ENCODE peak calls at places on chromosomes 2 and 18, in six cellular contexts. D is IMR-90; C is SK-N-SH; K is CD4-positive, CD25-positive, alpha-beta regulatory T cell; X is heart left ventricle; L is MM.1S. Y is an unnamed sample.

GRCh38 chr18:72922895-72923294 is 55.1 kb upstream of the NETO1 start:
- DNase-seq in L (no peak), C (no peak), K (no peak), X (no peak), D (no peak), Y (no peak)

GRCh38 chr18:46917108-46917807 is at the start of the genes KATNAL2 and PIAS2:
- DNase-seq in X (peak; percentile 83), D (peak; percentile 58), L (peak; percentile 82), C (peak; percentile 97), K (peak; percentile 68), Y (peak; percentile 78)

GRCh38 chr18:45688113-45688512 is 35.9 kb upstream of the SLC14A1 start:
- DNase-seq in X (no peak), D (peak; percentile 48), L (no peak), K (no peak), C (no peak), Y (no peak)

GRCh38 chr2:193810533-193810932 is 1615.8 kb upstream of the TMEFF2 start:
- DNase-seq in C (no peak), D (no peak), K (no peak), X (no peak), L (peak; percentile 23), Y (no peak)

GRCh38 chr2:201795608-201796477 is 10.5 kb upstream of the CDK15 start:
- DNase-seq in K (no peak), X (no peak), L (peak; percentile 33), C (peak; percentile 77), D (peak; percentile 71), Y (no peak)

GRCh38 chr2:31433541-31433940 is 19.0 kb upstream of the XDH start:
- DNase-seq in C (no peak), L (no peak), D (no peak), K (no peak), X (no peak), Y (no peak)

GRCh38 chr2:216535454-216535995 is 36.9 kb downstream of the RPL37A start:
- DNase-seq in L (no peak), X (peak; percentile 79), K (no peak), C (no peak), D (peak; percentile 99), Y (peak; percentile 53)

GRCh38 chr2:28360742-28361293 is 31.8 kb upstream of the FOSL2 start:
- DNase-seq in C (no peak), D (peak; percentile 87), L (no peak), X (peak; percentile 73), K (no peak), Y (no peak)

GRCh38 chr2:199315299-199316179 is 142.2 kb downstream of the SATB2 start:
- DNase-seq in L (peak; percentile 41), K (no peak), C (no peak), X (no peak), D (peak; percentile 80), Y (no peak)

GRCh38 chr2:96907405-96908041 is 37.6 kb upstream of the SEMA4C start:
- DNase-seq in L (peak; percentile 2), D (peak; percentile 24), C (peak; percentile 79), X (peak; percentile 94), K (no peak), Y (peak; percentile 67)

GRCh38 chr2:21008014-21008789 is 35.7 kb downstream of the APOB start:
- DNase-seq in D (no peak), X (no peak), L (no peak), K (no peak), C (no peak), Y (no peak)

GRCh38 chr2:3595985-3596384 is 1.1 kb downstream of the COLEC11 start:
- DNase-seq in D (no peak), K (no peak), X (no peak), C (peak; percentile 55), L (no peak), Y (no peak)

GRCh38 chr2:98394595-98395153 is 48.4 kb downstream of the CNGA3 start:
- DNase-seq in L (no peak), K (no peak), C (no peak), D (peak; percentile 12), X (no peak), Y (no peak)

GRCh38 chr2:232088771-232089170 is 127.3 kb downstream of the DIS3L2 start:
- DNase-seq in X (no peak), L (no peak), D (no peak), K (no peak), C (no peak), Y (no peak)

GRCh38 chr2:173750332-173750731 is 214.8 kb downstream of the SP3 start:
- DNase-seq in X (peak; percentile 29), D (peak; percentile 25), C (no peak), K (no peak), L (no peak), Y (no peak)

GRCh38 chr2:179107737-179108136 is 57.8 kb upstream of the CCDC141 start:
- DNase-seq in C (no peak), K (no peak), D (peak; percentile 46), X (no peak), L (no peak), Y (peak; percentile 73)

GRCh38 chr2:216651370-216651881 is 18.2 kb downstream of the IGFBP2 start:
- DNase-seq in D (peak; percentile 87), L (no peak), K (no peak), C (no peak), X (no peak), Y (no peak)

GRCh38 chr2:112692914-112693313 is 27.9 kb upstream of the NT5DC4 start:
- DNase-seq in D (no peak), L (no peak), C (no peak), X (no peak), K (no peak), Y (no peak)

GRCh38 chr2:113901943-113902342 is 12.1 kb downstream of the ACTR3 start:
- DNase-seq in K (no peak), X (no peak), D (no peak), L (no peak), C (no peak), Y (no peak)

GRCh38 chr2:46150445-46150970 is 146.7 kb upstream of the EPAS1 start:
- DNase-seq in K (no peak), C (no peak), D (no peak), X (no peak), L (no peak), Y (no peak)

GRCh38 chr18:44700652-44701051 is 20.0 kb downstream of the SETBP1 start:
- DNase-seq in L (no peak), X (no peak), C (no peak), D (no peak), K (no peak), Y (no peak)

GRCh38 chr2:159030674-159031380 is 62.4 kb downstream of the TANC1 start:
- DNase-seq in X (peak; percentile 69), L (no peak), C (peak; percentile 59), D (peak; percentile 83), K (no peak), Y (peak; percentile 69)

GRCh38 chr18:65725421-65726050 is 25.3 kb upstream of the CDH7 start:
- DNase-seq in D (no peak), K (no peak), L (peak; percentile 53), X (no peak), C (peak; percentile 50), Y (peak; percentile 58)

GRCh38 chr18:494602-494983 is 5.9 kb downstream of the COLEC12 start:
- DNase-seq in K (no peak), D (peak; percentile 94), C (no peak), L (no peak), X (no peak), Y (no peak)

GRCh38 chr2:239662413-239663120 is 261.7 kb upstream of the HDAC4 start:
- DNase-seq in C (no peak), L (no peak), D (no peak), K (no peak), X (no peak), Y (no peak)

GRCh38 chr2:25424426-25425028 is 82.8 kb upstream of the DNMT3A start:
- DNase-seq in X (no peak), K (no peak), D (no peak), C (no peak), L (no peak), Y (no peak)
- H3K27ac ChIP-seq in X (no peak overlapping the region), K (no peak overlapping the region), D (no peak overlapping the region), C (no peak overlapping the region), L (no peak overlapping the region), Y (no peak overlapping the region)

GRCh38 chr18:78589916-78590437 is 389.6 kb upstream of the SALL3 start:
- DNase-seq in X (no peak), D (no peak), L (no peak), C (no peak), K (no peak), Y (no peak)

GRCh38 chr18:78586596-78586995 is 393.0 kb upstream of the SALL3 start:
- DNase-seq in X (no peak), K (no peak), D (no peak), L (no peak), C (no peak), Y (no peak)

GRCh38 chr18:78587626-78588600 is 391.7 kb upstream of the SALL3 start:
- DNase-seq in K (no peak), X (no peak), L (no peak), C (no peak), D (no peak), Y (no peak)

GRCh38 chr18:78584167-78585022 is 395.2 kb upstream of the SALL3 start:
- DNase-seq in C (no peak), K (no peak), X (no peak), L (no peak), D (no peak), Y (no peak)

GRCh38 chr18:78587096-78587495 is 392.5 kb upstream of the SALL3 start:
- DNase-seq in X (no peak), D (no peak), C (no peak), L (no peak), K (no peak), Y (no peak)
- H3K9me3 ChIP-seq in X (no peaks in the 10 kb centered on the region), D (peaks cover 47% of the 10 kb centered on the region), C (no peaks in the 10 kb centered on the region), L (no peaks in the 10 kb centered on the region), K (no peaks in the 10 kb centered on the region), Y (no peaks in the 10 kb centered on the region)

GRCh38 chr18:39453356-39453755 is 1887.8 kb upstream of the CELF4 start:
- DNase-seq in C (no peak), L (no peak), D (no peak), X (no peak), K (no peak), Y (no peak)

GRCh38 chr18:39454866-39455265 is 1889.3 kb upstream of the CELF4 start:
- DNase-seq in K (no peak), L (no peak), C (no peak), X (no peak), D (no peak), Y (no peak)

GRCh38 chr18:39450958-39451357 is 1885.4 kb upstream of the CELF4 start:
- DNase-seq in X (no peak), C (no peak), K (no peak), L (no peak), D (no peak), Y (no peak)

GRCh38 chr18:39455300-39455699 is 1889.7 kb upstream of the CELF4 start:
- DNase-seq in K (no peak), X (no peak), L (no peak), C (no peak), D (peak; percentile 66), Y (no peak)

GRCh38 chr18:39453882-39454281 is 1888.3 kb upstream of the CELF4 start:
- DNase-seq in X (peak; percentile 35), C (no peak), D (peak; percentile 65), K (no peak), L (peak; percentile 17), Y (no peak)
- H3K4me3 ChIP-seq in X (peak overlapping the region; percentile 8), C (no peak overlapping the region), D (peak overlapping the region; percentile 42), K (no peak overlapping the region), L (no peak overlapping the region), Y (peak overlapping the region; percentile 23)

DNA sequence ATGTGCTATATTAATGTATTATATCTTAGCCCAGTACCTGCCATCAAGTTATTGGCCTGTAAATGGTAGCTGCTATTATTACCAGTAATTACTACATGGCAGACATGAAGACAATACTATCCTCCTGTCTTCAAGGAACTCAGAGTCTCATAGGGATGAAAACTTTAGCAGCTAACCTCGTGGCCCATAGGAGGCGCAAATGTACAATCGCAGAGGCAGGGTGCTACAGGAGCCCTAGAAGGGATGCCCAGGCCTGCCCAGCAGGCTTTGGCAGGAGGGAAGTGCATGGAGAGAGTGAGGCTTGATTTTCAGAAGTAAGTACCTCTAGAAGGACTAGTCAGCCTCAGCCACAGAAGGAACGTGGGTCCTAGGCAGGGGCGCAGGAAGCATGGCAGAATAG is 44.7 kb upstream of the KIDINS220 start:
- DNase-seq in K (no peak), X (no peak), D (peak; percentile 26), C (peak; percentile 51), L (no peak), Y (no peak)
- H3K27ac ChIP-seq in K (no peak overlapping the region), X (no peak overlapping the region), D (no peak overlapping the region), C (no peak overlapping the region), L (no peak overlapping the region), Y (no peak overlapping the region)

Y was measured in Peyer's patch.